ENCODE peak calls at places on chromosome 2, in six cellular contexts. Q is GM13977, G is fibroblast of lung, E is dorsolateral prefrontal cortex, Z is sigmoid colon, T is GM13976. V is an unnamed sample.

GRCh38 chr2:70932631-70933230 is 3.0 kb upstream of the ATP6V1B1 start:
- DNase-seq in Q (no peak), G (no peak), E (no peak), Z (no peak), T (no peak), V (no peak)

GRCh38 chr2:44680983-44681481 is 260.5 kb upstream of the SIX3 start:
- DNase-seq in Q (no peak), G (no peak), E (no peak), Z (no peak), T (no peak), V (no peak)

GRCh38 chr2:143819190-143819735 is 690.0 kb downstream of the ARHGAP15 start:
- DNase-seq in Q (no peak), G (peak), E (no peak), Z (peak), T (no peak), V (peak)

GRCh38 chr2:197873293-197873701 is 68.9 kb downstream of the PLCL1 start:
- DNase-seq in Q (no peak), G (peak), E (peak), Z (no peak), T (no peak), V (peak)

GRCh38 chr2:82234283-82234682 is 1929.7 kb upstream of the LRRTM1 start:
- DNase-seq in Q (no peak), G (no peak), E (no peak), Z (no peak), T (no peak), V (no peak)

GRCh38 chr2:111198701-111199100 is 78.0 kb downstream of the BCL2L11 start:
- DNase-seq in Q (no peak), G (no peak), E (no peak), Z (no peak), T (no peak), V (no peak)

GRCh38 chr2:44618378-44619023 is 256.8 kb downstream of the CAMKMT start:
- DNase-seq in Q (no peak), G (peak), E (no peak), Z (no peak), T (no peak), V (no peak)

GRCh38 chr2:122669627-122670026 is 914.2 kb downstream of the TSN start:
- DNase-seq in Q (no peak), G (no peak), E (no peak), Z (no peak), T (no peak), V (no peak)

GRCh38 chr2:240431276-240431662 is 4.2 kb upstream of the GPC1 start:
- DNase-seq in Q (no peak), G (no peak), E (no peak), Z (peak), T (no peak), V (no peak)

GRCh38 chr2:204917089-204917701 is 371.9 kb downstream of the PARD3B start:
- DNase-seq in Q (no peak), G (no peak), E (no peak), Z (no peak), T (no peak), V (no peak)

GRCh38 chr2:141728886-141729285 is 401.9 kb downstream of the LRP1B start:
- DNase-seq in Q (no peak), G (no peak), E (no peak), Z (no peak), T (no peak), V (no peak)

GRCh38 chr2:11930211-11930761 is 183.9 kb downstream of the LPIN1 start:
- DNase-seq in Q (no peak), G (no peak), E (no peak), Z (no peak), T (no peak), V (no peak)

GRCh38 chr2:35973132-35973736 is 382.3 kb upstream of the CRIM1 start:
- DNase-seq in Q (peak), G (peak), E (no peak), Z (no peak), T (no peak), V (peak)

GRCh38 chr2:24544456-24545115 is 53.5 kb downstream of the NCOA1 start:
- DNase-seq in Q (no peak), G (no peak), E (no peak), Z (no peak), T (no peak), V (peak)

GRCh38 chr2:135473567-135473966 is 57.5 kb downstream of the ZRANB3 start:
- DNase-seq in Q (peak), G (peak), E (no peak), Z (no peak), T (peak), V (peak)

GRCh38 chr2:15521782-15522181 is 39.4 kb downstream of the NBAS start:
- DNase-seq in Q (no peak), G (peak), E (no peak), Z (no peak), T (no peak), V (peak)

GRCh38 chr2:15532996-15533395 is 28.1 kb downstream of the NBAS start:
- DNase-seq in Q (no peak), G (no peak), E (no peak), Z (no peak), T (no peak), V (no peak)

GRCh38 chr2:15531095-15531854 is 29.9 kb downstream of the NBAS start:
- DNase-seq in Q (no peak), G (no peak), E (no peak), Z (no peak), T (no peak), V (no peak)

GRCh38 chr2:15527074-15527739 is 33.9 kb downstream of the NBAS start:
- DNase-seq in Q (no peak), G (no peak), E (no peak), Z (no peak), T (no peak), V (no peak)
- TF ChIP-seq CTCF in Q (no peak), G (no peak), E (no peak), Z (no peak), T (no peak), V (no peak)

GRCh38 chr2:3626817-3627499 is 31.0 kb upstream of the ALLC start:
- DNase-seq in Q (no peak), G (no peak), E (no peak), Z (peak), T (no peak), V (no peak)
- TF ChIP-seq CTCF in Q (no peak), G (no peak), E (no peak), Z (no peak), T (no peak), V (no peak)

GRCh38 chr2:119378566-119378965 is 11.8 kb downstream of the DBI start:
- DNase-seq in Q (no peak), G (no peak), E (no peak), Z (no peak), T (no peak), V (no peak)
- TF ChIP-seq CTCF in Q (no peak), G (no peak), E (no peak), Z (no peak), T (no peak), V (no peak)

GRCh38 chr2:109482371-109482841 is 131.4 kb downstream of the SEPTIN10 start:
- DNase-seq in Q (no peak), G (peak), E (no peak), Z (no peak), T (no peak), V (no peak)

GRCh38 chr2:109487871-109488655 is 125.7 kb downstream of the SEPTIN10 start:
- DNase-seq in Q (no peak), G (no peak), E (no peak), Z (no peak), T (no peak), V (no peak)

GRCh38 chr2:109489296-109489695 is 124.5 kb downstream of the SEPTIN10 start:
- DNase-seq in Q (no peak), G (no peak), E (no peak), Z (no peak), T (no peak), V (no peak)

GRCh38 chr2:109486711-109487130 is 127.0 kb downstream of the SEPTIN10 start:
- DNase-seq in Q (no peak), G (no peak), E (no peak), Z (no peak), T (no peak), V (no peak)

DNA sequence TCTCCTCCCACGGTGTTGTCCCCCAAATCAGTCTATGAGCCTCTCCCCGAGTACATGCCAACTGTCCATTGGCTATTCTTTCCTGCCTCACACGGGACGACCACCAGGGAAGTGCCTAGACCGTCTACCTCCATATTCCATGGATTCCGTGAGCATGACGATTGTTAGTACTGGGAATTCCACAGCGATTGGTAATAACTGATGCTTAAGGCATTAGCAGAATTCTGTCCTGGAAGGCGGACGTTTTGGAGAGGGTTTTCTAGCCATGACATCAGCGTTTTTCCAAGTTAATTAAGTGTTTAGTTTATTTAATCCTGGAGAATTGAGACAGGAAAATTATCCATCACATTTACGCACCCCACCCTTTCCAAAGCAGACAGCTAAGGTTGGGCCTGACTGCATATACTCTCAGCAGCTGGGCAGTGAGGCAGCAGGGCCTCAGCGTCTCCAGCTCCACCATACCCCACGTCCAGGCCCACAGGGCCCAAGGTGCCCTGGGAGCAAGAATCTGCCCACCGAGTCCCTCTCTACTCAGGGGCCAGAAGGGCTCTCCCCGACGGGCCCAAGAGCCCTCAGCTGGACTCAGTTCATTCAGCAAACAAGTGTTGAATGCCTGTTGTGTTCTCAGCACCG is 126.4 kb downstream of the SEPTIN10 start:
- DNase-seq in Q (no peak), G (peak), E (no peak), Z (no peak), T (no peak), V (peak)
- TF ChIP-seq CTCF in Q (no peak), G (no peak), E (no peak), Z (no peak), T (no peak), V (no peak)

DNA sequence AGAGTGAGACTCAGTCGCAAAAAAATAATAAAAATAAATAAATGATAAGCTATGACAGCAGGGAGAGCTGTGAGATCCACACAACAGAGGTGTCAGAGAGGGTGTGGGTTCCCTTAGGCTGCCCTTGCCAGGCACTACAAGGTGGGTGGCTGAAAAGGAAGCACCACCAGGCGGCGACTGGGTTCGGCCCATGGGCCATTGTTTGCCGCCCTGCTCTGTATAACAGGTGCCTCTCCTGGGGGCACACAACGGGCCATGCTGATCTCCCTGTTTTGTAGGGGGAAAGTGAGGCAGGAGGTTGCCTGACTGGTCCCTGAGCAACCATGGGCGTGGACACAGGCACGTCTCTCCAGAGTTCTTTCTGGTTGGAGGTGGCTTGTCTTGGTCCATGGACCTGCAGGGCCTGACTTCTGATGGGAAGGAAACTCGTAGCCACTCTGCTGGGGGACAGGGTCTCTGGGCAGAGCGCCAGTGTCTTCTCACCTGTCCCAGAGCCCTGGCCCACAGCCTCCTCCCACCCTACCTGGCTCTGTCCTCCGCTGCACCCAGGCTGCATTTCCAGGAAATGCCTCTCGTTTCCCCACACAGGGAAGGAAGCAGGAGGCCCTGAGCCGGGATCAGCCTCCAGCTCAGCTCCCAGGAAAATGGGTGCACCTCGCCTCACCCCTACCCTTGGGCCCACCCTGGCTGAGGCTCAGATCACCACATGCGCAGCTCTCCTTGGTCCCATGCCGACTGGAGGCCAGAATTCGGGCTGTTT is 109.6 kb upstream of the ODC1 start:
- DNase-seq in Q (no peak), G (no peak), E (no peak), Z (no peak), T (no peak), V (no peak)
- TF ChIP-seq CTCF in Q (no peak), G (no peak), E (no peak), Z (no peak), T (no peak), V (no peak)

GRCh38 chr2:232431705-232432590 is 24.0 kb upstream of the ALPI start:
- DNase-seq in Q (no peak), G (no peak), E (no peak), Z (no peak), T (no peak), V (no peak)

GRCh38 chr2:232434563-232435374 is 21.2 kb upstream of the ALPI start:
- DNase-seq in Q (no peak), G (no peak), E (no peak), Z (no peak), T (no peak), V (no peak)

GRCh38 chr2:232435375-232435648 is 20.6 kb upstream of the ALPI start:
- DNase-seq in Q (no peak), G (no peak), E (no peak), Z (no peak), T (no peak), V (no peak)

GRCh38 chr2:232434091-232434490 is 21.9 kb upstream of the ALPI start:
- DNase-seq in Q (no peak), G (no peak), E (no peak), Z (no peak), T (no peak), V (no peak)

DNA sequence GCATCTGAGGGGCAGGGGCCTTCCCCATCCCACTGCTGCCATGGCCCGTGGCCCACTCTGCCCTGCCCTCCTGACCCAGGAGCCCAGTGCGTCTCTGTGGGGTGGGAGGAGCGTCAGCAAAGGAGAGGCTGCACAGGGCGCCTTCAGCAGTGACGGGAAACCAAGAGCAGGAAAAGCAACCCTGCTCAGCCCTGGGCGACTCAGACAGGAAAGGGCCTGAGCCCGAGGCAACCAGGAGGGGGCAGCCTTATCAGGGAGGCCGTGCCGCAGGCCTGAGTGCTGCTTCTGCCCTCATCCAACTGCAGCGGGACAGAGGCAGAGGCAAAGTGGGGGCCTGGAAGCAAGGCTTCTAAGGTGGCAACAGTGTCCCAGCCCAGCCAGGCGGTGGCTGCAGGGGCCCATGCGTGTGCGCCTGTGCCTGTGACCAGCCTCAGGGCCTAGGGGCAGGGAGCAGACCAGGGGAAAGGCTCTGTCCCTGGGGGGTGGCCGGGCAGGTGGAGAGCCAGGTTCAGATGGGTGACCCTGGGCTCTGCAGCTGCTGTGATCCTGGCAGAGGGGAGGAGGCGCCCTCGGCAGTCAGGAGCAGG is 23.3 kb upstream of the ALPI start:
- DNase-seq in Q (no peak), G (no peak), E (no peak), Z (no peak), T (no peak), V (no peak)
- TF ChIP-seq CTCF in Q (peak), G (no peak), E (no peak), Z (no peak), T (no peak), V (peak)

GRCh38 chr2:150485114-150485870 is 2.2 kb downstream of the RND3 start:
- DNase-seq in Q (peak), G (peak), E (peak), Z (peak), T (peak), V (peak)
- TF ChIP-seq CTCF in Q (no peak), G (no peak), E (peak), Z (peak), T (no peak), V (peak)

DNA sequence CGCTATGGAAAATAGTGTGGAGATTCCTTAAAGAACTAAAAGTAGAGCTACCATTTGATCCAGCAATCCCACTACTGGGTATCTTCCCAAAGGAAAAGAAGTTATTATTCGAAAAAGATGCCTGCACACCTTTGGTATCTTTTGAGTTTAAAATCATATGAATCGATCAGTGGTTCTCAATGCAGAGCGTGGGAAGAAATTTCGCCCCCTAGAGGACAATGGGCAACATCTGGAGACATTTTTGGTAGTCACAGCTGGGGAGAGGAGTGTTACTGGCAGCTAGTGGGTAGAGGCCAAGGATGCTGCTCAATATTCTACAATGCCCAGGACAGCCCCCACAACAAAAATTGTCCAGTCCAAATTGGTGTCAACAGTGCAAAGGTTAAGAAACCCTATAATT is 425.5 kb downstream of the LRATD1 start:
- DNase-seq in Q (peak), G (no peak), E (no peak), Z (no peak), T (peak), V (peak)
- TF ChIP-seq CTCF in Q (peak), G (peak), E (peak), Z (no peak), T (no peak), V (peak)

DNA sequence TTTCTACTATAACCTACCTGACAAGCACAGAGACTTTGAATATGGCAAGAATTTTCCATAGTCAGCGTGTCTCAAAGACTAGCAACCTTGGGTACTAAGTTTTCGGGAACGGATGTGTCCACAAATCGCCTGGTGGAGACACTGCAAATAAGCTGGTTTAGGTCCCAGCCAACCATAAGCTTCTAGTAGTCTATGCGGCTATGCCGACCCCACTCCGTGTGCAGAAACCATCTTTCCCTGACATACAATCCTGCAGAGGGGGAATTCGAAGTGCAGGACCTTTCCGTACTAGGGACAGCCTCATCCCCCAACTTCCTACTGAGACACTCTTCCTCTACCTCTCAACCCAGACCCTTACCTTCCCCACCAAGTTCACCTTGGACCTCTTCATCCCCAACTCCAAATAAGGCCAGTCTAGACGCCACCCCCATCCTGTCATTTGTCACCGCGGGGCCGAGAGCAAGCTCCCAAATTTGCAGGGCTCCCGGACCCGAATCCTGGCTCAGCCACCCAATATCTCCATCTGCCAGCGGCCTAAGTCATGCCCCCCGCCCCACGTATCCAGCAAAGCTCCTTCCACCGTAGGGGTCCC is 548 bp downstream of the SUCLG1 start:
- DNase-seq in Q (peak), G (no peak), E (no peak), Z (peak), T (peak), V (peak)
- TF ChIP-seq CTCF in Q (no peak), G (no peak), E (no peak), Z (no peak), T (no peak), V (no peak)

DNA sequence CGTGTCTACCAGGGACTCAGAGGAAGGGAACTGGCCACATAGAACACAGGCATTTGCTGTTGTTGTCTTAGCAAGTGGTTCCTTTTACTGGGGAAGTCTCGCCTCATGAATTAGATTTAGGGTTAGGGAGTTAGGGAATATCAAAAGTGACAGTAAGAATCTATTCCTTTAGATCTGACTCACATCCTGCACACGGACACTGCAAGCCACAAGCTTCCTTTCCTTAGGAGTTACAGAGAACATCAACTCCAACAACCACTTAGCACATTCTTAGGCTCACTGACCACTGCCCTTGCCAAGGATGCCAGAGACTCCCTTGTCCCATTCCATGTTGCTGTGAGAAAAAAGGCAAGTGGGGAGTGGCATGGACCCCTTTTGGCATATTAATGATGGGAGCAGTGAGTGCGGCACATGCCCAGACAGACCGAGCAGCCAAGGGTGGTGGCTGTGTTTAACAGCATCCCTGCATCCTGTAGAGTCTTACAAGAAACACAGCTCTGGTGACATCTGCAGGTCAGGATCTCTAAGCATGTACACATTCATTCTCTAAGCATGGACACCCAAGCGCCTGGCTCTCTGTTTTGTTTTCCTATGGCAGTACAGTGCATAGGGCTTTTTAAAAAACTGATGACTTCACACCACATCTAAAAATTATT is 745.6 kb upstream of the RAB6C start:
- DNase-seq in Q (peak), G (peak), E (no peak), Z (no peak), T (peak), V (peak)
- TF ChIP-seq CTCF in Q (peak), G (no peak), E (peak), Z (no peak), T (no peak), V (no peak)

V was measured in fibroblast of mammary gland.